ENCODE peak calls at places on chromosomes 6 and 20, in eight cellular contexts. F is thoracic aorta, U is endothelial cell of umbilical vein, V is AG10803, Q is heart right ventricle, Z is hepatocyte, O is mammary epithelial cell, E is small intestine. D is an unnamed sample.

GRCh38 chr6:33869826-33870423 is 66.1 kb upstream of the MLN start:
- DNase-seq in O (no peak), E (no peak), Z (no peak), U (no peak), F (no peak), V (no peak), Q (no peak), D (no peak)

GRCh38 chr6:140401666-140402255 is 1027.3 kb upstream of the CITED2 start:
- DNase-seq in V (peak), O (peak), F (no peak), U (no peak), Q (no peak), Z (no peak), E (no peak), D (no peak)

GRCh38 chr6:148557796-148558457 is 188.9 kb upstream of the UST start:
- DNase-seq in F (no peak), Z (no peak), U (no peak), E (no peak), V (peak), O (no peak), Q (no peak), D (no peak)

GRCh38 chr6:57013501-57013900 is 33.0 kb upstream of the KIAA1586 start:
- DNase-seq in Q (no peak), U (no peak), O (peak), E (no peak), Z (peak), V (peak), F (no peak), D (no peak)

GRCh38 chr6:169702640-169703246 is 817 bp downstream of the C6orf120 start:
- DNase-seq in O (no peak), U (no peak), Q (no peak), F (no peak), E (peak), Z (peak), V (no peak), D (peak)

GRCh38 chr6:153015094-153015645 is 12.7 kb upstream of the MTRF1L start:
- DNase-seq in Q (no peak), E (no peak), F (no peak), U (peak), Z (no peak), O (no peak), V (no peak), D (no peak)

GRCh38 chr6:139751179-139751578 is 376.7 kb upstream of the CITED2 start:
- DNase-seq in E (no peak), V (peak), O (no peak), F (no peak), Q (no peak), U (no peak), Z (no peak), D (no peak)

GRCh38 chr20:50389808-50390684 is 120.1 kb upstream of the PTPN1 start:
- DNase-seq in Z (no peak), O (no peak), E (peak), F (no peak), Q (no peak), V (no peak), U (no peak), D (no peak)

GRCh38 chr20:43508604-43509040 is 1.1 kb downstream of the L3MBTL1 start:
- DNase-seq in V (no peak), Q (no peak), Z (peak), E (no peak), U (no peak), O (no peak), F (no peak), D (no peak)

GRCh38 chr6:57224769-57225515 is 2.8 kb upstream of the RAB23 start:
- DNase-seq in V (peak), U (no peak), F (no peak), O (peak), Q (no peak), E (no peak), Z (peak), D (no peak)

GRCh38 chr6:79949235-79949634 is 1.9 kb upstream of the ELOVL4 start:
- DNase-seq in Q (peak), E (peak), U (peak), F (no peak), O (peak), Z (peak), V (peak), D (no peak)

DNA sequence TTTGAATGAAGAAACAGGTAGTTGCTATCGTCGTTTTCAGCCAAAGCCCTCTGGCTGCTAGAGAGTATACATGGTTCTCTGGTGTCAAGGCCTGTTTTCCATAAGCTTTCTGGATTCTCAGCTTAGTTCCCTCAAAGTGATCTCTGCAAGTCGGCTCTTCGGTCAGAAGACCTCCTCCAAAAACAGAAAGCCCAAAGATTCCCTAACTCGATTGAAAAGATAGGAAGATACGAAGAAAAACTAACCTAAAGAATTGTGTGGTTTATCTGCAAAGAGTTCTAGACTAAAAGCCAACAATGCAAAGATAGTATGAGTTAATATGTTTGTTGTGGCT is 545 bp upstream of the ASCC3 start:
- DNase-seq in F (no peak), U (no peak), Z (no peak), Q (no peak), V (peak), E (no peak), O (no peak), D (no peak)
- H3K4me3 ChIP-seq in F (peak), U (peak), Z (peak), Q (peak), V (peak), E (peak), O (peak), D (peak)

DNA sequence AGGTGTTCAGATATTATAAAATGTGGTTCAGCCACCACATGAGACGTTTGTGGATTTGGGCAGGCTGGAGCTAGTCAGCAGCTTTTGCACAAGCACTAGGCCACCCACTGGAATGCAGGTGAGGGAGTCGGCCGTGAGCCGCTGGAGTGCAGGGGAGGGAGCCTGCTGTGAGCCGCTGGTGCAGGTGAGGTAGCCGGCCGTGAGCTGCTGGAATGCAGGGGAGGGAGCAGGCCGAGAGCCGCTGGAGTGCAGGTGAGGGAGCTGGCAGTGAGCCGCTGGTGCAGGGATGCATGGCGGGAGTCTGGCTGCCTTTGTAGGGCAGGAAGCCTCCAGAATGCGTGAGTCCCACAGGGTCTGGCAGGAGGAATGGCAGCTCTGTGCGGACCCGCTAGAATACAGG is 1907.6 kb upstream of the DEFB115 start:
- DNase-seq in V (no peak), E (no peak), U (no peak), Z (no peak), Q (no peak), F (no peak), O (no peak), D (peak)
- H3K4me3 ChIP-seq in V (no peak), E (no peak), U (no peak), Z (no peak), Q (no peak), F (no peak), O (no peak), D (no peak)

DNA sequence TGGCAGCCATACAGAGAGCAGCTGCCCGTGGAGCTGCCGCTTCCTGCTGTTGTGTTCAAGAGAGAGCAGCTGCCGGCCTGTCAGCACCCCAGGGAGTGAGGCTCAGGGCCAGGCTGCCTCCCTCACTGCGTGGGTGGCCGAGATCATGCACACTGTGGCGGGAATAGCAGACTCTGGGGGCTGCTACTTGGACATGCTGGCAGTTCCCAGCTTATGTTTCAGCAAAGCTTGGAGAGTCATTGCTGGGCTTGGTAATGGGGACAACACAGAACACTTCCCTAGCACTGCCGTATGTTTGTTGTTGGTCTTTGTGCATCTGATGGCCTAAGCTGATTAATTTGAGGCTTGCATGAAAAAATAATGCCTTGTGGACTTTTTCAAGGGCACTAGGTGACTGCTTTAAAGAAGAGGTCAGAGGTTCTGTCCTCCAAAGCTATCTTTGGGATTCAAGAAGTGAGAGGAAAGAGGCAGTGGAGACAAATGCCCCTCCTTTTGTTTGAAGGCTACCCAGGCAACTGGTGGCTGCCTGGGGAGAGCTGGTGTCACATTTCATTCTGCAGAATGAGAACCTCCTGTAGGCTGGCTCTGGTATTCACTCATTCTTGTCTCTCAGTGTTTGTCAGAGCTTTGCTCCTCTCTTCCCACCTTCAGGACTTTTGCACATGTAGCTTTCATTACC is 18.8 kb downstream of the MRAP2 start:
- DNase-seq in O (peak), F (peak), Q (peak), Z (peak), E (no peak), U (peak), V (peak), D (no peak)
- H3K4me3 ChIP-seq in O (no peak), F (peak), Q (no peak), Z (no peak), E (no peak), U (no peak), V (peak), D (no peak)

DNA sequence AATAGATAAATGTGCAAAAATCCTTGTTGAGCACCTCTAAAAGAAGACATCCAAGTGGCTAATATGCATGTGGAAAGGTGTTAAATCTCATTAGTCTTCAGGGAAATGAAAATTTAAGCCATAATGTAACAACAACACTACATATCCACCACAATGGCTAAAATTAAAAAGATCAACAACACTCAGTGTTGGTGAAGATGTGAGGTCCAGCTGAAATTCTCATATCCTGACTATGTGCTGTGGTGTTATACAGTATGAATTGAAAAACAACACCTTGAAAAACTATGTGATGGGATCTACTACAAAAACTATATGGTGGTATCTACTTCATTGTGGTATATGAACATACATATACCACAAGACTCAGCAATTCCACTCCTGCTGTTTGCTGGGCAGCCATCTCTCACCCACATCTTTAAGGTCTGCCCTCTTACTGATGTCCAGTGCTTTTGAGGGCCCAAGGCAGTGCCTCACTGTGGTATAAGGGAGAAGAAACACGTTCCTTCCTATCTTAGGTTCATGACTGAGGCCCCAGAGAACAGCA is 146.4 kb downstream of the CD83 start:
- DNase-seq in F (no peak), U (no peak), O (no peak), E (no peak), V (no peak), Z (no peak), Q (no peak), D (no peak)
- H3K4me3 ChIP-seq in F (no peak), U (no peak), O (no peak), E (no peak), V (no peak), Z (no peak), Q (no peak), D (no peak)

GRCh38 chr20:7609250-7609649 is 331.0 kb downstream of the HAO1 start:
- DNase-seq in U (no peak), Z (no peak), O (no peak), V (no peak), Q (no peak), E (no peak), F (no peak), D (no peak)
- H3K4me3 ChIP-seq in U (no peak), Z (no peak), O (no peak), V (no peak), Q (no peak), E (no peak), F (no peak), D (no peak)